ENCODE peak calls at places on chromosome 11, in five cellular contexts. M is NCI-H2081 treated with DMSO at 0.1 percent for 48 hours; Z is activated gamma-delta T cell treated with Interleukin-2 at 50 U/mL for 16 hours; N is K562; X is effector memory CD4-positive, alpha-beta T cell. H is an unnamed sample.

GRCh38 chr11:75346912-75347647 is 4.4 kb downstream of the ARRB1 start:
- DNase-seq in X (no peak), Z (no peak), M (no peak), N (no peak), H (no peak)

GRCh38 chr11:129323896-129324522 is 51.6 kb upstream of the BARX2 start:
- DNase-seq in M (no peak), N (no peak), Z (no peak), X (no peak), H (peak)

GRCh38 chr11:43574949-43575915 is 105.3 kb upstream of the HSD17B12 start:
- DNase-seq in Z (no peak), N (no peak), X (no peak), M (no peak), H (no peak)

GRCh38 chr11:94790771-94791180 is 22.6 kb downstream of the AMOTL1 start:
- DNase-seq in Z (no peak), M (no peak), N (no peak), X (no peak), H (no peak)

GRCh38 chr11:69939551-69940245 is 120.5 kb upstream of the FGF3 start:
- DNase-seq in N (no peak), Z (no peak), M (no peak), X (no peak), H (peak)

GRCh38 chr11:64125676-64126075 is 40.2 kb downstream of the MACROD1 start:
- DNase-seq in Z (no peak), N (no peak), M (no peak), X (no peak), H (no peak)

GRCh38 chr11:45347343-45347742 is 61.2 kb upstream of the SYT13 start:
- DNase-seq in N (no peak), Z (no peak), M (no peak), X (no peak), H (no peak)

GRCh38 chr11:47980907-47981621 is 705 bp downstream of the PTPRJ start:
- DNase-seq in Z (no peak), N (no peak), X (peak), M (no peak), H (no peak)

GRCh38 chr11:106381895-106382294 is 304.4 kb downstream of the AASDHPPT start:
- DNase-seq in X (no peak), M (no peak), Z (no peak), N (no peak), H (no peak)

GRCh38 chr11:69084371-69084770 is 35.6 kb downstream of the TPCN2 start:
- DNase-seq in Z (no peak), M (no peak), X (no peak), N (no peak), H (no peak)

GRCh38 chr11:96311120-96311568 is 31.9 kb downstream of the MAML2 start:
- DNase-seq in N (no peak), X (no peak), Z (no peak), M (no peak), H (no peak)

GRCh38 chr11:66694056-66694410 is 16.3 kb upstream of the RBM4B start:
- DNase-seq in X (no peak), M (no peak), N (no peak), Z (no peak), H (no peak)

GRCh38 chr11:945986-946385 is 20.3 kb downstream of the AP2A2 start:
- DNase-seq in X (no peak), N (no peak), Z (no peak), M (no peak), H (no peak)

GRCh38 chr11:74691755-74692154 is 39.5 kb downstream of the CHRDL2 start:
- DNase-seq in N (no peak), M (no peak), Z (no peak), X (no peak), H (no peak)

GRCh38 chr11:61971177-61972111 is 4.0 kb upstream of the FTH1 start:
- DNase-seq in M (no peak), X (no peak), N (peak), Z (no peak), H (peak)

GRCh38 chr11:76382209-76382608 is 1.1 kb downstream of the GVQW3 start:
- DNase-seq in N (no peak), M (no peak), X (no peak), Z (no peak), H (no peak)

GRCh38 chr11:114171257-114172054 is 111.9 kb downstream of the ZBTB16 start:
- DNase-seq in X (no peak), Z (no peak), N (no peak), M (no peak), H (no peak)

GRCh38 chr11:120326228-120326627 is 1.1 kb downstream of the TLCD5 start:
- DNase-seq in X (no peak), M (no peak), Z (no peak), N (no peak), H (no peak)

GRCh38 chr11:129372609-129373488 is 2.8 kb upstream of the BARX2 start:
- DNase-seq in Z (no peak), N (no peak), M (no peak), X (no peak), H (no peak)

GRCh38 chr11:19651654-19652053 is 61.0 kb upstream of the NAV2 start:
- DNase-seq in M (no peak), N (no peak), X (no peak), Z (no peak), H (no peak)

GRCh38 chr11:27388869-27389268 is 25.9 kb upstream of the CCDC34 start:
- DNase-seq in N (peak), X (no peak), M (no peak), Z (no peak), H (no peak)

GRCh38 chr11:57490456-57491248 is 24.9 kb downstream of the SLC43A1 start:
- DNase-seq in Z (no peak), N (no peak), X (no peak), M (no peak), H (no peak)

GRCh38 chr11:128905345-128906184 is 14.4 kb downstream of the KCNJ5 start:
- DNase-seq in M (no peak), Z (peak), X (peak), N (peak), H (no peak)

GRCh38 chr11:122277553-122277952 is 161.5 kb upstream of the BLID start:
- DNase-seq in N (no peak), X (no peak), M (no peak), Z (no peak), H (no peak)

GRCh38 chr11:47843354-47844060 is 4.6 kb downstream of the NUP160 start:
- DNase-seq in N (no peak), M (no peak), X (no peak), Z (no peak), H (no peak)